ENCODE peak calls at places on chromosomes 16 and 17, in nine cellular contexts. K is PC-9; Z is keratinocyte; H is heart left ventricle; N is CD4-positive, alpha-beta memory T cell; E is CD4-positive, CD25-positive, alpha-beta regulatory T cell; W is left ventricle myocardium inferior; I is naive thymus-derived CD4-positive, alpha-beta T cell; T is body of pancreas. X is an unnamed sample.
A peak's percentile ranks its signal among the peaks of the same experiment; 100 is the strongest.

GRCh38 chr17:2064980-2065785 is 10.3 kb downstream of the HIC1 start:
- DNase-seq in Z (no peak), E (peak; percentile 57), N (peak; percentile 61), H (peak; percentile 57), K (no peak), W (no peak), I (no peak), T (no peak), X (peak; percentile 47)

GRCh38 chr16:27529962-27530361 is 19.8 kb downstream of the GTF3C1 start:
- DNase-seq in N (no peak), K (no peak), T (no peak), E (no peak), H (no peak), Z (no peak), W (no peak), I (no peak), X (no peak)

GRCh38 chr17:40828454-40829039 is 6.1 kb upstream of the KRT10 start:
- DNase-seq in E (no peak), Z (no peak), I (no peak), W (no peak), H (no peak), T (no peak), N (no peak), K (no peak), X (no peak)

GRCh38 chr16:69482410-69482951 is 58.1 kb downstream of the CYB5B start:
- DNase-seq in K (no peak), E (no peak), T (peak; percentile 8), N (no peak), Z (no peak), W (peak; percentile 72), I (no peak), H (peak; percentile 80), X (no peak)

GRCh38 chr16:1903845-1904820 is 14.1 kb downstream of the HS3ST6 start:
- DNase-seq in N (no peak), I (no peak), K (no peak), Z (no peak), T (no peak), E (no peak), W (no peak), H (no peak), X (no peak)

GRCh38 chr17:30000001-30000754 is 58.7 kb downstream of the EFCAB5 start:
- DNase-seq in K (no peak), Z (no peak), I (no peak), E (peak; percentile 33), N (no peak), T (no peak), H (no peak), W (no peak), X (no peak)

GRCh38 chr17:63998721-63999679 is 849 bp downstream of the PRR29 start:
- DNase-seq in W (no peak), E (peak; percentile 44), K (no peak), T (no peak), H (no peak), N (peak; percentile 65), I (no peak), Z (no peak), X (no peak)

GRCh38 chr17:72603346-72604242 is 482.8 kb downstream of the SOX9 start:
- DNase-seq in I (no peak), W (no peak), N (no peak), T (no peak), K (no peak), H (no peak), Z (no peak), E (no peak), X (no peak)

GRCh38 chr16:57603110-57604024 is 25.1 kb upstream of the ADGRG1 start:
- DNase-seq in I (no peak), E (no peak), Z (no peak), H (peak; percentile 2), T (no peak), W (no peak), N (no peak), K (no peak), X (no peak)

GRCh38 chr17:48711128-48711527 is 11.2 kb downstream of the PRAC1 start:
- DNase-seq in I (no peak), K (no peak), H (no peak), E (no peak), Z (no peak), T (no peak), W (no peak), N (no peak), X (no peak)

GRCh38 chr16:88552815-88553214 is 17.4 kb upstream of the ZC3H18 start:
- DNase-seq in Z (no peak), E (no peak), K (no peak), T (no peak), H (no peak), I (no peak), N (no peak), W (no peak), X (no peak)

GRCh38 chr17:77366206-77366557 is 225.4 kb downstream of the SEC14L1 start:
- DNase-seq in I (no peak), T (no peak), N (no peak), K (no peak), E (no peak), H (no peak), Z (no peak), W (no peak), X (no peak)

GRCh38 chr17:58330997-58331814 is 2.6 kb upstream of the TSPOAP1 start:
- DNase-seq in H (no peak), K (no peak), W (peak; percentile 23), E (peak; percentile 91), T (peak; percentile 59), Z (no peak), I (peak; percentile 66), N (peak; percentile 86), X (no peak)

GRCh38 chr16:56812884-56813283 is 52.1 kb upstream of the SLC12A3 start:
- DNase-seq in H (no peak), K (no peak), E (no peak), I (no peak), T (no peak), Z (no peak), W (no peak), N (no peak), X (no peak)

GRCh38 chr16:77332792-77333191 is 102.0 kb downstream of the ADAMTS18 start:
- DNase-seq in N (no peak), Z (no peak), H (no peak), K (no peak), E (no peak), I (no peak), T (no peak), W (no peak), X (no peak)

GRCh38 chr16:70688266-70688742 is 2.5 kb upstream of the MTSS2 start:
- DNase-seq in T (peak; percentile 42), I (no peak), Z (no peak), H (no peak), E (no peak), W (peak; percentile 70), N (peak; percentile 21), K (no peak), X (no peak)

GRCh38 chr16:50602531-50603205 is 54.5 kb downstream of the NKD1 start:
- DNase-seq in Z (no peak), I (peak; percentile 67), K (peak; percentile 71), E (no peak), H (no peak), W (no peak), N (peak; percentile 84), T (no peak), X (peak; percentile 78)

GRCh38 chr17:30238387-30239088 is 3.0 kb upstream of the SLC6A4 start:
- DNase-seq in E (no peak), K (no peak), W (no peak), T (no peak), I (no peak), H (no peak), N (no peak), Z (no peak), X (no peak)

GRCh38 chr17:18102640-18103039 is 5.9 kb upstream of the MYO15A start:
- DNase-seq in W (no peak), I (no peak), Z (no peak), E (no peak), N (no peak), H (no peak), T (no peak), K (no peak), X (no peak)
- H3K4me1 ChIP-seq in W (no peaks in the 10 kb centered on the region), I (no peaks in the 10 kb centered on the region), Z (no peaks in the 10 kb centered on the region), E (no peaks in the 10 kb centered on the region), N (no peaks in the 10 kb centered on the region), H (no peaks in the 10 kb centered on the region), T (no peaks in the 10 kb centered on the region), K (no peaks in the 10 kb centered on the region), X (no peaks in the 10 kb centered on the region)

GRCh38 chr17:4525691-4526397 is 27.2 kb downstream of the SPNS2 start:
- DNase-seq in E (no peak), K (no peak), Z (no peak), I (no peak), W (no peak), N (peak; percentile 18), H (no peak), T (no peak), X (no peak)

GRCh38 chr17:4529533-4530152 is 25.5 kb downstream of the MYBBP1A start:
- DNase-seq in N (peak; percentile 7), H (no peak), Z (no peak), E (no peak), W (no peak), K (no peak), T (no peak), I (no peak), X (no peak)

GRCh38 chr17:4530799-4531730 is 24.1 kb downstream of the MYBBP1A start:
- DNase-seq in N (peak; percentile 19), H (no peak), E (no peak), T (no peak), K (no peak), Z (no peak), W (no peak), I (no peak), X (no peak)

GRCh38 chr17:4523946-4524345 is 25.3 kb downstream of the SPNS2 start:
- DNase-seq in I (no peak), E (no peak), T (no peak), H (no peak), W (no peak), K (no peak), Z (no peak), N (no peak), X (no peak)

GRCh38 chr17:4527552-4527951 is 27.6 kb downstream of the MYBBP1A start:
- DNase-seq in W (no peak), E (no peak), N (no peak), K (no peak), I (no peak), H (no peak), T (no peak), Z (no peak), X (no peak)
- H3K9me3 ChIP-seq in W (no peaks in the 10 kb centered on the region), E (no peaks in the 10 kb centered on the region), N (no peaks in the 10 kb centered on the region), K (no peaks in the 10 kb centered on the region), I (no peaks in the 10 kb centered on the region), H (no peaks in the 10 kb centered on the region), T (no peaks in the 10 kb centered on the region), Z (no peaks in the 10 kb centered on the region), X (no peaks in the 10 kb centered on the region)

GRCh38 chr16:67544844-67545664 is 16.4 kb downstream of the RIPOR1 start:
- DNase-seq in Z (no peak), K (no peak), E (no peak), N (no peak), H (no peak), I (no peak), W (no peak), T (no peak), X (no peak)
- H3K4me1 ChIP-seq in Z (peaks cover 11% of the 10 kb centered on the region), K (no peaks in the 10 kb centered on the region), E (peaks cover 36% of the 10 kb centered on the region), N (peaks cover 46% of the 10 kb centered on the region), H (peaks cover 27% of the 10 kb centered on the region), I (peaks cover 38% of the 10 kb centered on the region), W (peaks cover 88% of the 10 kb centered on the region), T (peaks cover 40% of the 10 kb centered on the region), X (peaks cover 43% of the 10 kb centered on the region)

GRCh38 chr17:22514767-22515320 is 822.5 kb downstream of the KCNJ18 start:
- DNase-seq in W (no peak), K (no peak), T (no peak), N (no peak), E (no peak), H (no peak), I (no peak), Z (no peak), X (no peak)
- H3K9me3 ChIP-seq in W (peaks cover 8% of the 10 kb centered on the region), K (no peaks in the 10 kb centered on the region), T (no peaks in the 10 kb centered on the region), N (no peaks in the 10 kb centered on the region), E (peaks cover 15% of the 10 kb centered on the region), H (no peaks in the 10 kb centered on the region), I (no peaks in the 10 kb centered on the region), Z (peaks cover 3% of the 10 kb centered on the region), X (no peaks in the 10 kb centered on the region)

X was measured in CD8-positive, alpha-beta T cell.